ENCODE peak calls at places on chromosomes 7 and 10, in four cellular contexts. K is lower lobe of right lung, G is right lobe of liver, S is heart left ventricle. M is an unnamed sample.
A peak's percentile ranks its signal among the peaks of the same experiment; 100 is the strongest.

GRCh38 chr10:37856881-37857286 is 526 bp downstream of the ZNF248 start:
- DNase-seq in K (no peak), G (peak; percentile 59), S (peak; percentile 23), M (no peak)

GRCh38 chr10:42882597-42882996 is 100.0 kb downstream of the BMS1 start:
- DNase-seq in K (no peak), G (no peak), S (no peak), M (peak; percentile 4)

GRCh38 chr7:151711906-151712771 is 164.8 kb downstream of the PRKAG2 start:
- DNase-seq in K (peak; percentile 78), G (peak; percentile 96), S (no peak), M (no peak)

GRCh38 chr10:110794808-110795207 is 76.9 kb upstream of the PDCD4 start:
- DNase-seq in K (no peak), G (no peak), S (peak; percentile 76), M (no peak)

GRCh38 chr10:11209810-11210141 is 192.1 kb downstream of the CELF2 start:
- DNase-seq in K (no peak), G (no peak), S (no peak), M (no peak)

GRCh38 chr10:115093286-115093775 is at the start of gene ATRNL1:
- DNase-seq in K (no peak), G (no peak), S (peak; percentile 30), M (peak; percentile 81)

GRCh38 chr7:52708846-52709245 is 326.6 kb upstream of the POM121L12 start:
- DNase-seq in K (no peak), G (no peak), S (no peak), M (no peak)

GRCh38 chr7:101938115-101938514 is 120.7 kb downstream of the CUX1 start:
- DNase-seq in K (no peak), G (no peak), S (no peak), M (no peak)

GRCh38 chr10:17171131-17171530 is 30.3 kb downstream of the TRDMT1 start:
- DNase-seq in K (no peak), G (no peak), S (no peak), M (no peak)

GRCh38 chr7:39566056-39566921 is at the start of gene YAE1:
- DNase-seq in K (peak; percentile 86), G (peak; percentile 86), S (peak; percentile 86), M (peak; percentile 95)

GRCh38 chr10:31759124-31759798 is 169.4 kb downstream of the ARHGAP12 start:
- DNase-seq in K (peak; percentile 64), G (peak; percentile 90), S (peak; percentile 52), M (peak; percentile 74)

GRCh38 chr7:5424689-5425506 is 1.3 kb upstream of the TNRC18 start:
- DNase-seq in K (peak; percentile 72), G (peak; percentile 85), S (peak; percentile 82), M (peak; percentile 85)

GRCh38 chr7:82441916-82442478 is 1.6 kb downstream of the CACNA2D1 start:
- DNase-seq in K (no peak), G (no peak), S (no peak), M (no peak)

GRCh38 chr7:114921636-114922150 is at the start of gene MDFIC:
- DNase-seq in K (peak; percentile 43), G (peak; percentile 87), S (peak; percentile 68), M (no peak)

GRCh38 chr10:35300063-35300699 is 36.1 kb upstream of the CCNY start:
- DNase-seq in K (peak; percentile 49), G (no peak), S (no peak), M (peak; percentile 64)

GRCh38 chr7:108181073-108181985 is 51.2 kb upstream of the LAMB4 start:
- DNase-seq in K (no peak), G (no peak), S (no peak), M (no peak)

GRCh38 chr10:133308431-133309110 is at the start of the genes TUBGCP2 and ZNF511:
- DNase-seq in K (peak; percentile 90), G (peak; percentile 91), S (peak; percentile 92), M (peak; percentile 97)

GRCh38 chr7:6169805-6170520 is 102.5 kb downstream of the CYTH3 start:
- DNase-seq in K (no peak), G (no peak), S (no peak), M (no peak)

GRCh38 chr7:101575731-101576130 is 53.4 kb downstream of the MYL10 start:
- DNase-seq in K (no peak), G (no peak), S (no peak), M (no peak)

GRCh38 chr10:77892021-77892739 is 34.4 kb downstream of the DLG5 start:
- DNase-seq in K (no peak), G (no peak), S (no peak), M (no peak)

GRCh38 chr10:34156781-34157425 is 658.2 kb downstream of the PARD3 start:
- DNase-seq in K (no peak), G (no peak), S (no peak), M (no peak)

GRCh38 chr7:77837275-77837674 is 38.7 kb downstream of the PHTF2 start:
- DNase-seq in K (no peak), G (no peak), S (no peak), M (no peak)

GRCh38 chr7:147296986-147297385 is 1180.4 kb downstream of the CNTNAP2 start:
- DNase-seq in K (no peak), G (no peak), S (no peak), M (no peak)

GRCh38 chr10:3755440-3756359 is 29.3 kb downstream of the KLF6 start:
- DNase-seq in K (no peak), G (no peak), S (no peak), M (no peak)

GRCh38 chr7:494906-495305 is 24.7 kb downstream of the PDGFA start:
- DNase-seq in K (peak; percentile 26), G (peak; percentile 29), S (no peak), M (peak; percentile 37)

GRCh38 chr10:17029581-17030271 is 99.9 kb downstream of the CUBN start:
- DNase-seq in K (peak; percentile 77), G (no peak), S (peak; percentile 80), M (peak; percentile 77)

GRCh38 chr7:77415822-77416620 is at the start of gene GSAP:
- DNase-seq in K (peak; percentile 86), G (peak; percentile 86), S (peak; percentile 78), M (peak; percentile 74)

GRCh38 chr7:17932770-17933169 is 7.5 kb downstream of the SNX13 start:
- DNase-seq in K (no peak), G (no peak), S (no peak), M (no peak)

DNA sequence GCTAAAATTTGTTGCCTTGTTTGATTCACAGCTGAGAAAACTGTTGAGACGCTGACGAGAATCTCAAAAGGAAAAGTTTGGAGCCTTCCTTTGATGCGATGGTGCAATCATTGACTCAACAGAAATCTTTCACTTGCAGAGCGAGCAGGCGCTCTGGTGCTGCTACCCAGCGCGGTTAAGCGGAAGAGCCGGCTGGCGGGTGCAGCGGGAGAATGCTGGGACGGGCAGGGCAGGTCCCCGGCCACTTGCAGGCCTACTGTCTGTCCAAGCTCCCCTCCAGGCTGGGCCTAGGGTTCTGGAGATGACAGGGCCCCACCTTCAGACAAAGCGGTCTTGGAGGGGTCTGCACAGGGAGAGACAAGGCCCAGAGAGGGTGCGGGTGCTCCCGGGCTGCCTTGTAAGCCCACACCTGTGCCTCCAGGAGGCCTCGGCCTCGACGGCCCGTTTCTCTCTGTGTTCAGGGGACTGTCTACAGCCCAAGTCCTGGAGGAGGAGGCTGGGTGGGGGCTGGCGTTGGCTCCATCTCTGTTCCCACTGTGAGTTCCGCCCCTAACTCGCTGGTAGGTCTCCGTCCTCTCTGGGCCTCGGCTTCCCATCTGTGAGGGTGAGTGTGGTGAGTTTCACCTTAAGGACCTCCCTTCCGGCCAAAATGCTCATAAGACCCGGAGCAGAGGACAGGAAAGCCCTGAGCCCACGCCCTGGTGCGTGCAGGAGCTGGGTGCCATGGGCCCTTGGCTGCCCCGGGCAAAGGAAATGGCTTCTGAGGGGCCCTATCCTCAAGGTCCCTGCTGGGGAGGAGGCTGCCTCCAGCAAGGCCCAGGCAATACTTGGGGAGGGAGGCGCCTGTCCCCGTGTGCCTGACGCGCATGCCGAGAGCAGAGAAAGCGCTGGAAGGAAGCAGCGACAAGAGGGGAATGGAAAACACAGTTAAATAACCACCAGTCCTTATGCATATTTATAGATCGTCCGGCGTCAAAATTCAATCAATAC is 276.7 kb downstream of the ELFN1 start:
- DNase-seq in K (peak; percentile 41), G (peak; percentile 39), S (no peak), M (peak; percentile 44)
- H3K4me1 ChIP-seq in K (peaks cover 16% of the 10 kb centered on the region), G (no peaks in the 10 kb centered on the region), S (no peaks in the 10 kb centered on the region), M (no peaks in the 10 kb centered on the region)

DNA sequence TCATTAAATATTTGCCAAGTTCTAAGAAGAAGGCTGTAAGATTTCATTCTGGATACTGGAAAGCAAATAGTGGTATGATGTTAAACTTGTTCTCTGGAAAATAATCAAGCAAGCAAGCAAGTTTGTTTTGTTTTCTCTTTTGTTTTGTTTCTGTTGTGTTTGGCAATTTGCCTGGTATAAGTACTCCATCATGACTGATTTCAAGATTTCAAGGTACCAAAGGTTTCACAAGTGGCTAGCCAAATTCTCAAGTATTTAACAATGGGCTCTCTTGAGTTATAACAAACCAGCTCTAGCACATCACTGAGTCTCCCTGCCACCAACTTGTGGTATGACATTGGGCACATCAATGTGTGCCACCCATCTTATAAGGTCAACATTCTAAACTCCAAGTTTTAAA is 151.7 kb upstream of the IGFBP3 start:
- DNase-seq in K (no peak), G (no peak), S (no peak), M (no peak)
- H3K4me1 ChIP-seq in K (no peaks in the 10 kb centered on the region), G (no peaks in the 10 kb centered on the region), S (no peaks in the 10 kb centered on the region), M (no peaks in the 10 kb centered on the region)

DNA sequence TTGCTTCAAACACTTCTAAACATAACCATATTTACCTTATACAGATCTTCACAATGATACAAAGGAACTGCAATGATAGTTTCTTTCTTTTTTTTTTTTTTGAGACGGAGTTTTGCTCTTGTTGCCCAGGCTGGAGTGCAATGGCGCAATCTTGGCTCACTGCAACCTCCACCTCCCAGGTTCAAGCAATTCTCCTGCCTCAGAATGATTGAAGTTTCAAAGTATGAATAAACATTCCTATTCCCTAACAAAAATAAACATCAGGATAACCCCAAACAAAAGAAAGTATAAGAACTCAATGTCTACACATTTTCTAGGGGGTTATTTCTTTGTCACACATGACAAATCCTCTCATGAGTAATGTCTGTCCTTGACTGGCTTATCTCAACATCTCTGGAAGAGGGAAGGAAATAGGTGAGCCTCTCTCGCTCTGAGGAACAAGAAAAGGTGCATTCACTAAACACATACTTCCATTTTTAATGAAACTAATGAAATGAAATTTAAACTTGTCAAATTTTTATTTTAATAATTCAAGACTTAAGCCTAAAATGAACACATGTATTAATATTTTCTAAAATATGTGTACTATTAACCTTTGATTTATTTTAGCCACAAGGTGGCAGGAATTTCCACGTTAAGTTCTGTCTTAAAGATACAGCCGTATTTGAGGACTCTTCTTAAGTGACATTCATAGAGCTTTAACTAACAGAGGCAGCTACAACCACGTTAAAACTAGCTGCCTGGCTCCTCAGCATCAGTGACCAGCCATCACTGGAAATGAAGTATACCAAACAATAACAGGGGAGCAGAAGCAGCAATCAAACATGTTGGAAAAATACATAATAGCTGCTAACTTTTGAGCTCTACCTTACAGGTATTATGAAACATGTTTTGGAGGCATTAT is 58.3 kb downstream of the MALSU1 start:
- DNase-seq in K (no peak), G (no peak), S (no peak), M (no peak)
- H3K4me1 ChIP-seq in K (peaks cover 6% of the 10 kb centered on the region), G (no peaks in the 10 kb centered on the region), S (no peaks in the 10 kb centered on the region), M (no peaks in the 10 kb centered on the region)

DNA sequence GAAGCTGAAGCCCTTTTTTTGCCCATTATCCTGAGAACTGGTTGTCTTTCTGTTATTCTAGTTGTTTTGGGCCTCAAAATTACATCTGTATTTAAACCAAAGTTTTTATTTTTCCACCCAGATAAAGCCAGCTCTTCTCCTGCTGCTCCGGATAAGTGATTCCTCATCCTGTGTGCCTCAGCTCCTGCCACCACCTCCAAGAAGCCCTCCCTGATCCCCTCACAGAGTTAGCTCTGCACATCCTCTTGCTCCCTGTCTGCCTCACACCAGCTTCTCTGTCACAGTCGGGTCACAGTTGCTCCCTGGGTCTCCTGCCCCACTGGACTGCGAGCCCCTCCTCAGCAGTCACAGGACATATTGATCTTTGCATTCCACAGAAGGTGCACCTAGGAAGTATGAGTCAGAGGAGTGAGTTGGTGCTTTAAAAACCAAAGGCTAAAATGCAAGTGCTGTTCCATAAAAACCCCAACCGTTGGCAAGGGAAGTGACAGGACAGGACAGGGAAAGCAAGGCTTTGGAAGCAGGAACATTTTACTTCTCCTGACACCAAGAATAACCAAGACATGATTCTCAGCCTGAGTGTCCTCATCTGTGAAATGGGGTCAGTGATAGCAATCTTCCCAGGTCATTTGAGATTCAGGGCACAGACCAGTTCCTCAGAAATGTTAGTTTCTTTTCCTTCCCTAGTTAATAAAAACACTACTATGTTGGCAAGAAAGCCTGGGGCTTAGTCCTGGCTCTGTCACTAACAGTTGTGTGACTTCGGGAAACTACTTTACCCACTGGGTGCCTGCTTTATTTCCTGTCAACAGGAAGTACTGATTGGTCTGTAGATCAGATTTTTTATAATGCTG is 36.5 kb upstream of the EEPD1 start:
- DNase-seq in K (no peak), G (no peak), S (no peak), M (no peak)
- H3K4me1 ChIP-seq in K (peaks cover 37% of the 10 kb centered on the region), G (no peaks in the 10 kb centered on the region), S (no peaks in the 10 kb centered on the region), M (peaks cover 9% of the 10 kb centered on the region)